ENCODE peak calls at places on chromosomes 1 and 21, in nine cellular contexts. One of them, this sample, is unnamed.
A peak's percentile ranks its signal among the peaks of the same experiment; 100 is the strongest.

GRCh38 chr1:54347955-54348699 is 58.1 kb downstream of the SSBP3 start:
- DNase-seq in hepatic stellate cell: no peak
- DNase-seq in NCI-H1930: no peak
- DNase-seq in glomerular endothelial cell: no peak
- DNase-seq in H7: no peak
- DNase-seq in posterior cingulate gyrus: no peak
- DNase-seq in left colon: peak; percentile 89
- DNase-seq in tibial artery: no peak
- DNase-seq in renal cortical epithelial cell: peak; percentile 37
- DNase-seq in this sample: no peak

GRCh38 chr1:76961181-76961580 is 93.9 kb downstream of the ST6GALNAC5 start:
- DNase-seq in tibial artery: no peak
- DNase-seq in posterior cingulate gyrus: no peak
- DNase-seq in NCI-H1930: no peak
- DNase-seq in left colon: no peak
- DNase-seq in hepatic stellate cell: no peak
- DNase-seq in glomerular endothelial cell: no peak
- DNase-seq in renal cortical epithelial cell: no peak
- DNase-seq in H7: no peak
- DNase-seq in this sample: no peak

GRCh38 chr1:80656628-80657019 is 1144.1 kb upstream of the ADGRL2 start:
- DNase-seq in hepatic stellate cell: no peak
- DNase-seq in glomerular endothelial cell: no peak
- DNase-seq in H7: no peak
- DNase-seq in left colon: no peak
- DNase-seq in posterior cingulate gyrus: no peak
- DNase-seq in NCI-H1930: no peak
- DNase-seq in renal cortical epithelial cell: peak; percentile 84
- DNase-seq in tibial artery: no peak
- DNase-seq in this sample: no peak

GRCh38 chr1:200866521-200866920 is 6.3 kb upstream of the GPR25 start:
- DNase-seq in NCI-H1930: no peak
- DNase-seq in renal cortical epithelial cell: peak; percentile 28
- DNase-seq in left colon: peak; percentile 39
- DNase-seq in tibial artery: no peak
- DNase-seq in glomerular endothelial cell: no peak
- DNase-seq in H7: peak; percentile 37
- DNase-seq in posterior cingulate gyrus: no peak
- DNase-seq in hepatic stellate cell: no peak
- DNase-seq in this sample: no peak

GRCh38 chr1:240192851-240193250 is 101.2 kb downstream of the FMN2 start:
- DNase-seq in hepatic stellate cell: no peak
- DNase-seq in glomerular endothelial cell: no peak
- DNase-seq in NCI-H1930: no peak
- DNase-seq in left colon: no peak
- DNase-seq in H7: no peak
- DNase-seq in renal cortical epithelial cell: no peak
- DNase-seq in posterior cingulate gyrus: no peak
- DNase-seq in tibial artery: no peak
- DNase-seq in this sample: no peak

GRCh38 chr1:37997256-37998088 is 7.7 kb upstream of the SF3A3 start:
- DNase-seq in H7: no peak
- DNase-seq in hepatic stellate cell: no peak
- DNase-seq in posterior cingulate gyrus: no peak
- DNase-seq in glomerular endothelial cell: no peak
- DNase-seq in tibial artery: peak; percentile 63
- DNase-seq in renal cortical epithelial cell: no peak
- DNase-seq in left colon: no peak
- DNase-seq in NCI-H1930: no peak
- DNase-seq in this sample: no peak

GRCh38 chr21:14916676-14917141 is 148.1 kb downstream of the NRIP1 start:
- DNase-seq in hepatic stellate cell: no peak
- DNase-seq in renal cortical epithelial cell: peak; percentile 45
- DNase-seq in glomerular endothelial cell: no peak
- DNase-seq in posterior cingulate gyrus: no peak
- DNase-seq in left colon: no peak
- DNase-seq in NCI-H1930: no peak
- DNase-seq in tibial artery: no peak
- DNase-seq in H7: no peak
- DNase-seq in this sample: no peak

GRCh38 chr1:32518976-32519375 is 20.3 kb upstream of the ZBTB8A start:
- DNase-seq in tibial artery: no peak
- DNase-seq in hepatic stellate cell: no peak
- DNase-seq in left colon: no peak
- DNase-seq in H7: no peak
- DNase-seq in NCI-H1930: no peak
- DNase-seq in glomerular endothelial cell: no peak
- DNase-seq in posterior cingulate gyrus: no peak
- DNase-seq in renal cortical epithelial cell: no peak
- DNase-seq in this sample: no peak

GRCh38 chr21:40173833-40174232 is 306.6 kb downstream of the PCP4 start:
- DNase-seq in glomerular endothelial cell: no peak
- DNase-seq in posterior cingulate gyrus: no peak
- DNase-seq in renal cortical epithelial cell: no peak
- DNase-seq in tibial artery: no peak
- DNase-seq in left colon: no peak
- DNase-seq in hepatic stellate cell: no peak
- DNase-seq in NCI-H1930: no peak
- DNase-seq in H7: peak; percentile 59
- DNase-seq in this sample: no peak